ENCODE peak calls at places on chromosome 18, in five cellular contexts. N is SK-N-SH treated with all-trans-retinoic acid at 6 μM for 48 hours; H is sciatic nerve; Z is left lobe of liver; Y is effector memory CD8-positive, alpha-beta T cell. J is an unnamed sample.
A peak's percentile ranks its signal among the peaks of the same experiment; 100 is the strongest.

GRCh38 chr18:12420831-12421421 is 13.2 kb downstream of the PRELID3A start:
- ATAC-seq in H (peak; percentile 54), Y (no peak), N (peak; percentile 29), Z (no peak), J (no peak)

GRCh38 chr18:4394700-4395099 is 60.4 kb downstream of the DLGAP1 start:
- ATAC-seq in H (no peak), Z (no peak), N (no peak), Y (no peak), J (no peak)

GRCh38 chr18:34783485-34783884 is 73.4 kb downstream of the DTNA start:
- ATAC-seq in Y (no peak), H (no peak), Z (no peak), N (no peak), J (no peak)

GRCh38 chr18:23730850-23731249 is 41.6 kb downstream of the LAMA3 start:
- ATAC-seq in Z (no peak), H (no peak), Y (no peak), N (no peak), J (no peak)

GRCh38 chr18:30674619-30675018 is 367.9 kb downstream of the DSC3 start:
- ATAC-seq in H (no peak), N (no peak), Y (no peak), Z (no peak), J (no peak)

GRCh38 chr18:48962857-48963554 is 12.2 kb upstream of the SMAD7 start:
- ATAC-seq in Z (no peak), H (peak; percentile 56), N (no peak), Y (peak; percentile 95), J (peak; percentile 32)

GRCh38 chr18:25843791-25844190 is 246.6 kb downstream of the SS18 start:
- ATAC-seq in N (no peak), H (no peak), Y (peak; percentile 43), Z (no peak), J (no peak)

GRCh38 chr18:3401669-3402620 is 48.0 kb upstream of the TGIF1 start:
- ATAC-seq in Z (no peak), N (no peak), H (no peak), Y (peak; percentile 41), J (peak; percentile 56)

GRCh38 chr18:36496022-36496421 is 198.5 kb downstream of the FHOD3 start:
- ATAC-seq in Z (no peak), H (no peak), N (no peak), Y (peak; percentile 41), J (no peak)

J was measured in activated T-helper 17 cell treated with anti-CD3 and anti-CD28 coated beads, Interleukin-2, amount 50 U/mL, for 72 hours.